ENCODE peak calls at places on chromosomes 13 and 19, in eight cellular contexts. U is transverse colon; Z is tibial artery; Q is CD4-positive, alpha-beta memory T cell; W is WERI-Rb-1; J is ovary; G is right lobe of liver; H is foreskin fibroblast. N is an unnamed sample.

GRCh38 chr13:112790735-112791641 is 101.2 kb downstream of the ATP11A start:
- DNase-seq in U (no peak), Z (peak), Q (no peak), W (no peak), J (no peak), G (no peak), H (no peak), N (no peak)

GRCh38 chr13:91155512-91156114 is 191.9 kb upstream of the MIR17HG start:
- DNase-seq in U (no peak), Z (no peak), Q (no peak), W (no peak), J (no peak), G (no peak), H (no peak), N (peak)

GRCh38 chr19:42606660-42607351 is 12.1 kb upstream of the CEACAM8 start:
- DNase-seq in U (peak), Z (no peak), Q (peak), W (peak), J (no peak), G (peak), H (peak), N (peak)

GRCh38 chr13:88649855-88650254 is 978.7 kb downstream of the SLITRK5 start:
- DNase-seq in U (no peak), Z (no peak), Q (no peak), W (no peak), J (no peak), G (no peak), H (no peak), N (no peak)

GRCh38 chr13:41019578-41020347 is 647 bp upstream of the ELF1 start:
- DNase-seq in U (no peak), Z (no peak), Q (no peak), W (peak), J (no peak), G (no peak), H (no peak), N (no peak)

GRCh38 chr19:4773047-4773640 is 18.4 kb upstream of the FEM1A start:
- DNase-seq in U (no peak), Z (no peak), Q (no peak), W (peak), J (no peak), G (no peak), H (no peak), N (no peak)

GRCh38 chr19:32061304-32061703 is 284.1 kb upstream of the ZNF507 start:
- DNase-seq in U (no peak), Z (no peak), Q (no peak), W (no peak), J (no peak), G (no peak), H (no peak), N (no peak)

GRCh38 chr19:45424191-45425058 is 708 bp upstream of the ERCC1 start:
- DNase-seq in U (peak), Z (peak), Q (no peak), W (peak), J (peak), G (peak), H (peak), N (peak)

GRCh38 chr19:38194061-38194701 is 29.8 kb downstream of the DPF1 start:
- DNase-seq in U (no peak), Z (no peak), Q (no peak), W (no peak), J (no peak), G (no peak), H (no peak), N (peak)

GRCh38 chr19:46720516-46721239 is 3.8 kb upstream of the PRKD2 start:
- DNase-seq in U (no peak), Z (no peak), Q (no peak), W (no peak), J (no peak), G (no peak), H (no peak), N (no peak)

GRCh38 chr13:74794582-74794981 is 660.4 kb upstream of the KLF12 start:
- DNase-seq in U (no peak), Z (no peak), Q (no peak), W (no peak), J (no peak), G (no peak), H (no peak), N (no peak)

GRCh38 chr13:93951153-93951552 is 528.3 kb downstream of the DCT start:
- DNase-seq in U (no peak), Z (no peak), Q (no peak), W (no peak), J (no peak), G (no peak), H (peak), N (no peak)

GRCh38 chr13:40688781-40689180 is 22.3 kb upstream of the FOXO1 start:
- DNase-seq in U (no peak), Z (no peak), Q (no peak), W (no peak), J (no peak), G (no peak), H (no peak), N (no peak)

GRCh38 chr19:35346193-35347052 is 1.3 kb upstream of the FFAR1 start:
- DNase-seq in U (peak), Z (peak), Q (peak), W (no peak), J (no peak), G (no peak), H (no peak), N (no peak)

GRCh38 chr19:3398900-3399278 is 32.5 kb downstream of the NFIC start:
- DNase-seq in U (no peak), Z (no peak), Q (no peak), W (no peak), J (no peak), G (no peak), H (no peak), N (no peak)

GRCh38 chr13:112141643-112142400 is 74.9 kb downstream of the SOX1 start:
- DNase-seq in U (peak), Z (peak), Q (no peak), W (peak), J (no peak), G (no peak), H (no peak), N (no peak)

GRCh38 chr13:101611491-101612475 is 159.3 kb downstream of the ITGBL1 start:
- DNase-seq in U (no peak), Z (no peak), Q (no peak), W (no peak), J (no peak), G (no peak), H (peak), N (no peak)

GRCh38 chr13:49446473-49446872 is 2.4 kb downstream of the SETDB2 start:
- DNase-seq in U (no peak), Z (no peak), Q (no peak), W (no peak), J (no peak), G (no peak), H (no peak), N (no peak)
- H3K4me3 ChIP-seq in U (no peak), Z (no peak), Q (no peak), W (no peak), J (no peak), G (no peak), H (peak), N (peak)

DNA sequence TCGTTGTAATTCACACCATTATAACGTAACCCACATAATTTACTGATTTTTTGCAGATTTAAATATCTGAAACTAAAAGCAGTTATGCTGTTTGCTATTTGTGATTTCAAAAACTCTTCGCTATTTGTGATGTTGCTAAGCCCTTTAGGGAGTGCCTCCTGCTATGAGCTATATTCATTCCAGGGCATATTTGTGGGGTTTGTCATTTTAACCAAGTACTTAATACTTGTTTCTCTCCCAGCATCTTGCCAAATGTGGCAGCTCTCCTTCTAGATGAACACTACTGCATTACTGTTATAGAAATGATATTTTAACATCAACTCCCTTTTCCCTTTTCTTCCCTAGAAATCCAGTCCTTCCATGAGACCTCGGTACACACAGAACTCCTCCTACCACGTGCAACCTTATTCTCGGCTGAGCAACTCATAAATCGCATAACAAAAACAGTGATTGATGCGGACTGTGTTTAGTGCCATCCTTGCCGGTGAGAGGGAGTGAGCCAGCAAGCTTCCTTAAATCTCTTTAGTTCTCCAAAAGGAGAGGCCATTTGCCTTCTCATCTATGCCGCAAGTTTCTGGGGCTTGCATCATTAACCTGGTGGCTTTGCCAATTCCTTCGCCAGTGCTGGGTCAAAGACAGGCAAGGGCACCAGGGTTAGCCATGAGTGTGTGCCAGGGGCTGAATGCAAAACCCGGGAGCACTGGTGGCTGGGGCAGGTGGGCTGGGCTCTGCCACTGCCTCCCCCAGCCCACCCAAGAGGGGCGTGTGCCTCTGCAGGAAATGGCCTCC is 33.4 kb downstream of the RFX2 start:
- DNase-seq in U (no peak), Z (peak), Q (no peak), W (no peak), J (no peak), G (peak), H (peak), N (no peak)
- H3K4me3 ChIP-seq in U (no peak), Z (peak), Q (no peak), W (no peak), J (peak), G (no peak), H (peak), N (no peak)

GRCh38 chr13:60032836-60033235 is 130.9 kb downstream of the DIAPH3 start:
- DNase-seq in U (no peak), Z (no peak), Q (no peak), W (no peak), J (no peak), G (no peak), H (no peak), N (no peak)
- H3K4me3 ChIP-seq in U (no peak), Z (no peak), Q (no peak), W (no peak), J (no peak), G (no peak), H (no peak), N (no peak)

DNA sequence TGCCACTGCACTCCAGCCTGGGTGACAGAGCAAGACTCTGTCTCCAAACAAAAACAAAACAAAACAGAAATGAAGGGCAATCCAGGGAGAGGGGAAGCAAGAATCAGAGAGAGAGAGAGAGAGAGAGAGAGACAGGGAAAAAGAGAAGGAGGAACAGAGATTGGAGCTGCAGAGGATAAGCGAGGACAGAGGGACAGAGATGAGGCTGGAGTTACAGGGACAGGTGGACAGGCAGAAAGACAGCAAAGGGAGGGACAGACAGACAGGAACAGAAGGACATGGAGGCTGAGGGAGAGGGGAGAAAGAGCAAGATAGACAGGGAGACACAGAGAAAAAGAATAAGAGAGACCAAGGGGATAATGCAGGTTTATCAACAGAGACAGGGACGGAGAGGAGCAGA is 1.3 kb upstream of the CRX start:
- DNase-seq in U (no peak), Z (no peak), Q (no peak), W (peak), J (no peak), G (no peak), H (no peak), N (no peak)
- H3K4me3 ChIP-seq in U (no peak), Z (no peak), Q (no peak), W (peak), J (no peak), G (no peak), H (no peak), N (no peak)

GRCh38 chr13:51576754-51577153 is 7.5 kb upstream of the WDFY2 start:
- DNase-seq in U (no peak), Z (no peak), Q (no peak), W (no peak), J (no peak), G (no peak), H (no peak), N (no peak)
- H3K4me3 ChIP-seq in U (no peak), Z (no peak), Q (no peak), W (no peak), J (no peak), G (no peak), H (no peak), N (no peak)

DNA sequence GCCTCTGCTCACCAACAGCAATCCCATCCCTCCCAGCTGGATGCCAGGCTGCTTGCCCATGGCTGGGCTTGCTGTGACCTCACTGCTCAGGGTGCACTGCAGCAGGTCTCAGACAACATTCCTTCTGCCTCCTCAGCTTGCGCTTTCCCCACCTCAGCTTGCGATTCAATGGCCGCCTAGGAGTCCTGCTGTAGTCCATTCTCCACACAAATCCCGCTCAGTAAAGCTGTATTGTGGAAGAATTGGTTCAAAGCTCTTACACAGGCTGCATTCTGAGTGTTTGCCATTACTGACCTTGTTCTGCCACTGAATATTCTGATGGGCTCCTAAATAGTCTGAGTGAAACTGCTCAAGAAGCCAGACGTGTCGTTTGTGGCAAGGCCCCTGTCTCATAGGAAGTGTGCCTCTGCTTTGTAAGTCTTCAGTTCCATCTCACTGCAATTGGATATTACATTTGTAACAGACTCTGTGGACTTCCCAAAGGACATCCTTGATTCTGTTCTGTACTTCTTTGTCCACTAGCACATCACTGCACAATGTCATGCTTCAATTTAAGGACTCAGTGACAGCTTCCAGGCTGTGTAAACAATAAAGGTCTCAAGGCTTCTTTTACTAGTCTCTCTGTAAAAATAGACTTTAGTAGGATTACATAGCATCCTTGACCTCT is 49.8 kb downstream of the KATNAL1 start:
- DNase-seq in U (no peak), Z (no peak), Q (no peak), W (no peak), J (no peak), G (no peak), H (peak), N (no peak)
- H3K4me3 ChIP-seq in U (no peak), Z (no peak), Q (no peak), W (no peak), J (no peak), G (no peak), H (no peak), N (no peak)

GRCh38 chr13:113862766-113863510 is 938 bp downstream of the GAS6 start:
- DNase-seq in U (peak), Z (peak), Q (no peak), W (no peak), J (peak), G (peak), H (peak), N (peak)

GRCh38 chr13:113860579-113861432 is 3.1 kb downstream of the GAS6 start:
- DNase-seq in U (peak), Z (peak), Q (no peak), W (peak), J (peak), G (no peak), H (no peak), N (no peak)

GRCh38 chr13:113861433-113862030 is 2.3 kb downstream of the GAS6 start:
- DNase-seq in U (no peak), Z (peak), Q (no peak), W (no peak), J (peak), G (no peak), H (peak), N (peak)

GRCh38 chr13:113863511-113864302 is at the start of gene GAS6:
- DNase-seq in U (peak), Z (peak), Q (peak), W (peak), J (peak), G (peak), H (peak), N (peak)

DNA sequence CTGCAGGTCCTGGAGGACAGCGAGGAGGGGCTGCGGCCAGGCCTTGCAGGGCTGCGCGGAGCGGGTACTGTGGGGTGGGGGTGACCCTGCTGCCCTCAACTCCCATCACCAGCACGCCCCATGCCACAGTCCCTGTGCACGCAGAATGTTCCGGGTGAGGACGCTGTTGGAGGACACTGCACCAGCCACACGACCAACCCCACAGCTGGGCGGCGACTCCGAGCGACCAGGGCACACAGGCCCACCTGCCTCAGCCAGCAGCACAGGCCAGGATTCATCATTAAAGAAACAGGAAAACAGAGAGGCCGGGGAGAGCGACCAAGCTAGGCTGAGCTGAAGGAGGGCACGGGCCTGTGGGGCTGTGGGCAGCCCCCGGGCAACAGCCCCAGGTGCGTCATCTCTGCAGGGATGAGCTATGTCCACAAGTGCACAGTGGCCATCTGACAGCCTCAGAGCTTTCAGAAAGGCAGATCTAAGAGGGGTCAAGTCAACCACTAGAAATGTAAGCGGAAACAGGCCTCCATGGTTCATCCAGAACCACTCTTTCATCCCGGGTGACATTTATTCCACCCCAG is 1.6 kb downstream of the GAS6 start:
- DNase-seq in U (no peak), Z (peak), Q (no peak), W (no peak), J (peak), G (no peak), H (peak), N (peak)
- H3K4me3 ChIP-seq in U (peak), Z (peak), Q (no peak), W (no peak), J (peak), G (peak), H (peak), N (no peak)

GRCh38 chr19:7877249-7877836 is 3.2 kb upstream of the PRR36 start:
- DNase-seq in U (no peak), Z (no peak), Q (no peak), W (no peak), J (no peak), G (no peak), H (no peak), N (no peak)

GRCh38 chr19:7873304-7874079 is 698 bp downstream of the PRR36 start:
- DNase-seq in U (no peak), Z (no peak), Q (no peak), W (peak), J (no peak), G (no peak), H (no peak), N (no peak)

GRCh38 chr19:7872306-7873204 is 1.6 kb downstream of the PRR36 start:
- DNase-seq in U (no peak), Z (no peak), Q (no peak), W (no peak), J (no peak), G (no peak), H (no peak), N (no peak)

GRCh38 chr19:7874080-7874856 is at the start of gene PRR36:
- DNase-seq in U (no peak), Z (no peak), Q (peak), W (peak), J (no peak), G (no peak), H (peak), N (peak)

GRCh38 chr19:7874857-7875393 is 735 bp upstream of the PRR36 start:
- DNase-seq in U (no peak), Z (no peak), Q (no peak), W (no peak), J (no peak), G (no peak), H (no peak), N (no peak)
- H3K4me3 ChIP-seq in U (no peak), Z (no peak), Q (no peak), W (peak), J (no peak), G (no peak), H (no peak), N (peak)

GRCh38 chr19:294819-295686 is 3.9 kb upstream of the PLPP2 start:
- DNase-seq in U (peak), Z (no peak), Q (peak), W (peak), J (no peak), G (no peak), H (peak), N (peak)
- H3K4me3 ChIP-seq in U (no peak), Z (no peak), Q (no peak), W (no peak), J (peak), G (no peak), H (no peak), N (no peak)

N was measured in pancreas.